ENCODE peak calls at places on chromosomes 7 and 10, in ten cellular contexts. G is GM04504; C is A549; N is cardiac fibroblast; M is stimulated activated CD4-positive, alpha-beta T cell treated with anti-CD3 and anti-CD28 coated beads, Interleukin-1b, Interleukin-23, amount 100 ng/mL, for 1 hour; S is T-helper 9 cell; R is NCI-H2081; V is Daoy; Z is stimulated activated CD8-positive, alpha-beta memory T cell treated with anti-CD3 and anti-CD28 coated beads, Interleukin-4, amount 100 ng/mL, for 1 hour; A is GM10248. E is an unnamed sample.

GRCh38 chr7:50197547-50197946 is 104.5 kb upstream of the ZPBP start:
- DNase-seq in A (peak; percentile 67), S (no peak), N (no peak), C (no peak), R (no peak), Z (no peak), M (peak; percentile 33), V (peak; percentile 90), G (no peak), E (peak; percentile 54)

GRCh38 chr7:94696981-94697670 is 41.2 kb upstream of the SGCE start:
- DNase-seq in M (no peak), R (no peak), S (no peak), C (peak; percentile 55), V (peak; percentile 82), Z (no peak), N (peak; percentile 96), A (no peak), G (peak; percentile 88), E (no peak)

GRCh38 chr10:22539579-22540160 is 174.7 kb downstream of the PIP4K2A start:
- DNase-seq in S (no peak), C (no peak), V (no peak), R (no peak), Z (no peak), N (no peak), A (no peak), G (no peak), M (no peak), E (no peak)

GRCh38 chr7:514651-515598 is 4.7 kb downstream of the PDGFA start:
- DNase-seq in N (peak; percentile 29), V (peak; percentile 65), Z (no peak), G (no peak), S (no peak), C (no peak), R (peak; percentile 59), A (no peak), M (no peak), E (no peak)

GRCh38 chr7:16512097-16512496 is 14.5 kb upstream of the LRRC72 start:
- DNase-seq in G (no peak), S (no peak), Z (no peak), C (no peak), N (no peak), R (no peak), M (no peak), A (no peak), V (no peak), E (no peak)

GRCh38 chr7:108109216-108109908 is 20.8 kb downstream of the LAMB4 start:
- DNase-seq in S (no peak), V (peak; percentile 42), R (peak; percentile 31), G (no peak), M (no peak), A (peak; percentile 32), Z (no peak), C (peak; percentile 28), N (peak; percentile 32), E (no peak)

GRCh38 chr10:97267671-97268070 is 24.8 kb downstream of the ARHGAP19 start:
- DNase-seq in G (no peak), N (peak; percentile 16), R (no peak), M (no peak), A (no peak), Z (no peak), S (no peak), V (no peak), C (no peak), E (no peak)

GRCh38 chr7:85014936-85015335 is 171.9 kb downstream of the SEMA3D start:
- DNase-seq in V (no peak), Z (no peak), S (no peak), G (no peak), N (no peak), M (no peak), C (no peak), A (no peak), R (peak; percentile 12), E (no peak)

GRCh38 chr7:102412548-102412947 is 16.4 kb downstream of the PRKRIP1 start:
- DNase-seq in M (no peak), C (peak; percentile 64), R (peak; percentile 7), G (no peak), N (peak; percentile 54), A (no peak), S (peak; percentile 40), Z (no peak), V (peak; percentile 35), E (no peak)

E was measured in GM12878.